ENCODE peak calls at places on chromosomes 3 and 15, in nine cellular contexts. One of them, this sample, is unnamed.

GRCh38 chr3:191795196-191795595 is 334.2 kb downstream of the PYDC2 start:
- DNase-seq in left ventricle myocardium inferior: no peak
- DNase-seq in Peyer's patch: no peak
- DNase-seq in fibroblast of lung: no peak
- DNase-seq in heart left ventricle: no peak
- DNase-seq in endothelial cell of umbilical vein: no peak
- DNase-seq in colonic mucosa: no peak
- DNase-seq in osteoblast: no peak
- DNase-seq in uterus: no peak
- DNase-seq in this sample: no peak

GRCh38 chr3:141367038-141367730 is 1.1 kb upstream of the ZBTB38 start:
- DNase-seq in uterus: peak; percentile 33
- DNase-seq in osteoblast: peak; percentile 73
- DNase-seq in fibroblast of lung: peak; percentile 99
- DNase-seq in left ventricle myocardium inferior: no peak
- DNase-seq in colonic mucosa: no peak
- DNase-seq in heart left ventricle: peak; percentile 29
- DNase-seq in endothelial cell of umbilical vein: peak; percentile 85
- DNase-seq in Peyer's patch: no peak
- DNase-seq in this sample: peak; percentile 68

GRCh38 chr3:174270841-174271240 is 588.3 kb upstream of the NAALADL2 start:
- DNase-seq in Peyer's patch: no peak
- DNase-seq in osteoblast: peak; percentile 21
- DNase-seq in colonic mucosa: no peak
- DNase-seq in uterus: no peak
- DNase-seq in left ventricle myocardium inferior: no peak
- DNase-seq in fibroblast of lung: peak; percentile 81
- DNase-seq in heart left ventricle: no peak
- DNase-seq in endothelial cell of umbilical vein: no peak
- DNase-seq in this sample: no peak

GRCh38 chr15:101489236-101489632 is 273 bp downstream of the PCSK6 start:
- DNase-seq in colonic mucosa: peak; percentile 61
- DNase-seq in heart left ventricle: no peak
- DNase-seq in fibroblast of lung: no peak
- DNase-seq in osteoblast: peak; percentile 94
- DNase-seq in left ventricle myocardium inferior: peak; percentile 60
- DNase-seq in endothelial cell of umbilical vein: no peak
- DNase-seq in uterus: no peak
- DNase-seq in Peyer's patch: peak; percentile 73
- DNase-seq in this sample: peak; percentile 69

GRCh38 chr3:37826933-37827332 is 34.7 kb upstream of the CTDSPL start:
- DNase-seq in left ventricle myocardium inferior: no peak
- DNase-seq in heart left ventricle: no peak
- DNase-seq in uterus: no peak
- DNase-seq in fibroblast of lung: no peak
- DNase-seq in colonic mucosa: no peak
- DNase-seq in osteoblast: no peak
- DNase-seq in Peyer's patch: no peak
- DNase-seq in endothelial cell of umbilical vein: no peak
- DNase-seq in this sample: no peak

GRCh38 chr3:119579366-119580147 is at the start of gene ADPRH:
- DNase-seq in osteoblast: peak; percentile 96
- DNase-seq in fibroblast of lung: peak; percentile 68
- DNase-seq in colonic mucosa: peak; percentile 83
- DNase-seq in uterus: peak; percentile 75
- DNase-seq in left ventricle myocardium inferior: peak; percentile 89
- DNase-seq in heart left ventricle: peak; percentile 86
- DNase-seq in endothelial cell of umbilical vein: peak; percentile 78
- DNase-seq in Peyer's patch: peak; percentile 85
- DNase-seq in this sample: peak; percentile 94

GRCh38 chr3:172461530-172462138 is 13.4 kb upstream of the GHSR start:
- DNase-seq in colonic mucosa: no peak
- DNase-seq in uterus: no peak
- DNase-seq in left ventricle myocardium inferior: no peak
- DNase-seq in heart left ventricle: no peak
- DNase-seq in Peyer's patch: no peak
- DNase-seq in endothelial cell of umbilical vein: no peak
- DNase-seq in fibroblast of lung: peak; percentile 33
- DNase-seq in osteoblast: peak; percentile 50
- DNase-seq in this sample: no peak

GRCh38 chr15:58755350-58755749 is 5.8 kb upstream of the ADAM10 start:
- DNase-seq in colonic mucosa: no peak
- DNase-seq in fibroblast of lung: no peak
- DNase-seq in heart left ventricle: no peak
- DNase-seq in left ventricle myocardium inferior: no peak
- DNase-seq in Peyer's patch: no peak
- DNase-seq in osteoblast: no peak
- DNase-seq in uterus: no peak
- DNase-seq in endothelial cell of umbilical vein: no peak
- DNase-seq in this sample: no peak

GRCh38 chr3:3772920-3773319 is 26.3 kb upstream of the LRRN1 start:
- DNase-seq in endothelial cell of umbilical vein: no peak
- DNase-seq in osteoblast: no peak
- DNase-seq in colonic mucosa: no peak
- DNase-seq in heart left ventricle: no peak
- DNase-seq in fibroblast of lung: no peak
- DNase-seq in left ventricle myocardium inferior: no peak
- DNase-seq in Peyer's patch: no peak
- DNase-seq in uterus: no peak
- DNase-seq in this sample: peak; percentile 46

GRCh38 chr15:84681822-84682221 is 23.8 kb upstream of the NMB start:
- DNase-seq in heart left ventricle: no peak
- DNase-seq in endothelial cell of umbilical vein: peak; percentile 18
- DNase-seq in osteoblast: no peak
- DNase-seq in colonic mucosa: no peak
- DNase-seq in uterus: no peak
- DNase-seq in Peyer's patch: no peak
- DNase-seq in fibroblast of lung: no peak
- DNase-seq in left ventricle myocardium inferior: no peak
- DNase-seq in this sample: no peak

GRCh38 chr3:132549890-132550578 is 47.0 kb upstream of the ACKR4 start:
- DNase-seq in Peyer's patch: no peak
- DNase-seq in osteoblast: peak; percentile 46
- DNase-seq in left ventricle myocardium inferior: no peak
- DNase-seq in colonic mucosa: no peak
- DNase-seq in uterus: no peak
- DNase-seq in endothelial cell of umbilical vein: peak; percentile 76
- DNase-seq in heart left ventricle: no peak
- DNase-seq in fibroblast of lung: peak; percentile 70
- DNase-seq in this sample: no peak

GRCh38 chr15:89201465-89202005 is 19.8 kb downstream of the RLBP1 start:
- DNase-seq in fibroblast of lung: no peak
- DNase-seq in Peyer's patch: no peak
- DNase-seq in colonic mucosa: no peak
- DNase-seq in osteoblast: no peak
- DNase-seq in uterus: no peak
- DNase-seq in endothelial cell of umbilical vein: no peak
- DNase-seq in left ventricle myocardium inferior: no peak
- DNase-seq in heart left ventricle: no peak
- DNase-seq in this sample: no peak

GRCh38 chr3:41701196-41701698 is 260.7 kb downstream of the ULK4 start:
- DNase-seq in endothelial cell of umbilical vein: peak; percentile 36
- DNase-seq in uterus: no peak
- DNase-seq in osteoblast: no peak
- DNase-seq in left ventricle myocardium inferior: no peak
- DNase-seq in fibroblast of lung: no peak
- DNase-seq in colonic mucosa: no peak
- DNase-seq in Peyer's patch: no peak
- DNase-seq in heart left ventricle: no peak
- DNase-seq in this sample: no peak

GRCh38 chr3:174505266-174505665 is 353.9 kb upstream of the NAALADL2 start:
- DNase-seq in uterus: no peak
- DNase-seq in left ventricle myocardium inferior: no peak
- DNase-seq in fibroblast of lung: no peak
- DNase-seq in endothelial cell of umbilical vein: no peak
- DNase-seq in colonic mucosa: no peak
- DNase-seq in osteoblast: no peak
- DNase-seq in heart left ventricle: no peak
- DNase-seq in Peyer's patch: no peak
- DNase-seq in this sample: no peak

GRCh38 chr15:33278816-33279612 is 31.8 kb upstream of the RYR3 start:
- DNase-seq in heart left ventricle: no peak
- DNase-seq in uterus: no peak
- DNase-seq in left ventricle myocardium inferior: no peak
- DNase-seq in Peyer's patch: no peak
- DNase-seq in fibroblast of lung: peak; percentile 88
- DNase-seq in endothelial cell of umbilical vein: peak; percentile 76
- DNase-seq in osteoblast: peak; percentile 85
- DNase-seq in colonic mucosa: no peak
- DNase-seq in this sample: no peak

DNA sequence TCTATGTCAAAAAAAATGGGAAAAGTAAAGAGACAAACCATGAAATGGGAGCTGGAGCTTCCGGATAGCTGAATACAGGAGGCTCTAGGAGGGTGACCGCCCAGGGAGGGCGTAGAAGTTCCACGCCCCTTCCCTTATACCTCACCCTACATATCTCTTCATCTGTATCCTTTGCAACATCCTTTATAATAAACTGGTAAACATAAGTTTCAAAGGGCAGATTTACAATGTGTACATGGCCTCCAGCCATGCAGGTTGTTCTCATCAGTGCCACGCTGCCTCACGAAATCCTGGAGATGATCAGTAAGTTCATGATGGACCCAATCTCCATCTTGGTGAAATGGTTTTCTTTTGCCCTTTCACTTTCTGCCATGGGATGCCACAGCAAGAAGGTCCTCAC is 121.8 kb downstream of the OSBPL10 start:
- DNase-seq in osteoblast: no peak
- DNase-seq in endothelial cell of umbilical vein: no peak
- DNase-seq in colonic mucosa: no peak
- DNase-seq in Peyer's patch: no peak
- DNase-seq in heart left ventricle: no peak
- DNase-seq in uterus: no peak
- DNase-seq in left ventricle myocardium inferior: no peak
- DNase-seq in fibroblast of lung: no peak
- DNase-seq in this sample: no peak
- TF ChIP-seq CTCF in osteoblast: no peak
- TF ChIP-seq CTCF in endothelial cell of umbilical vein: no peak
- TF ChIP-seq CTCF in colonic mucosa: no peak
- TF ChIP-seq CTCF in Peyer's patch: no peak
- TF ChIP-seq CTCF in heart left ventricle: no peak
- TF ChIP-seq CTCF in uterus: no peak
- TF ChIP-seq CTCF in left ventricle myocardium inferior: no peak
- TF ChIP-seq CTCF in fibroblast of lung: no peak
- TF ChIP-seq CTCF in this sample: no peak

GRCh38 chr15:77483426-77483825 is 62.7 kb downstream of the HMG20A start:
- DNase-seq in fibroblast of lung: no peak
- DNase-seq in heart left ventricle: no peak
- DNase-seq in uterus: no peak
- DNase-seq in endothelial cell of umbilical vein: no peak
- DNase-seq in osteoblast: no peak
- DNase-seq in Peyer's patch: no peak
- DNase-seq in colonic mucosa: no peak
- DNase-seq in left ventricle myocardium inferior: no peak
- DNase-seq in this sample: no peak

GRCh38 chr15:77482570-77482969 is 61.9 kb downstream of the HMG20A start:
- DNase-seq in colonic mucosa: no peak
- DNase-seq in osteoblast: no peak
- DNase-seq in left ventricle myocardium inferior: no peak
- DNase-seq in uterus: no peak
- DNase-seq in heart left ventricle: no peak
- DNase-seq in fibroblast of lung: peak; percentile 78
- DNase-seq in endothelial cell of umbilical vein: peak; percentile 87
- DNase-seq in Peyer's patch: no peak
- DNase-seq in this sample: no peak

GRCh38 chr15:77480859-77481258 is 60.2 kb downstream of the HMG20A start:
- DNase-seq in colonic mucosa: no peak
- DNase-seq in endothelial cell of umbilical vein: no peak
- DNase-seq in fibroblast of lung: no peak
- DNase-seq in heart left ventricle: no peak
- DNase-seq in osteoblast: no peak
- DNase-seq in left ventricle myocardium inferior: no peak
- DNase-seq in uterus: no peak
- DNase-seq in Peyer's patch: no peak
- DNase-seq in this sample: no peak

GRCh38 chr15:77479015-77479414 is 58.3 kb downstream of the HMG20A start:
- DNase-seq in osteoblast: no peak
- DNase-seq in left ventricle myocardium inferior: no peak
- DNase-seq in heart left ventricle: no peak
- DNase-seq in fibroblast of lung: no peak
- DNase-seq in Peyer's patch: no peak
- DNase-seq in endothelial cell of umbilical vein: no peak
- DNase-seq in uterus: no peak
- DNase-seq in colonic mucosa: no peak
- DNase-seq in this sample: no peak

DNA sequence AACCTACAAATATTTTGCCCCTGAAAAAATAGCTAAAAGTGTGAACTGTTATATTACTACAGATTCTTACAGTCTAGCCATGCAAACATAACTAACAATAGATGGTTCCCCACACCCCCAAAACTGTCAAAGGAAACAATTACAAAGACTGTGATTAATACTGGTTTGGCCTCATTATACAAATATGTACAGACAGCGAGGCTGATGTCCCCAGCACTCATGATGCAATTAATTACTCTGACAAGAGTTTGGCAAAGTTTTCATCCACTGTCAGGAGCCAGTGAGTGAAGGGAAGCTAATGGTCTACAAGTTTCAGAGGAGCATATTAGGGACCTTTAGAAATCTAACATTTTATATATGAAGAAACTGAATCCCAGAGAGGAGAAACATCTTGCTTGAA is 61.0 kb downstream of the HMG20A start:
- DNase-seq in left ventricle myocardium inferior: no peak
- DNase-seq in colonic mucosa: no peak
- DNase-seq in Peyer's patch: no peak
- DNase-seq in uterus: no peak
- DNase-seq in endothelial cell of umbilical vein: peak; percentile 93
- DNase-seq in fibroblast of lung: peak; percentile 63
- DNase-seq in osteoblast: no peak
- DNase-seq in heart left ventricle: no peak
- DNase-seq in this sample: no peak
- H3K36me3 ChIP-seq in left ventricle myocardium inferior: peaks cover 46% of the 10 kb centered on the region
- H3K36me3 ChIP-seq in colonic mucosa: peaks cover 3% of the 10 kb centered on the region
- H3K36me3 ChIP-seq in Peyer's patch: no peaks in the 10 kb centered on the region
- H3K36me3 ChIP-seq in uterus: no peaks in the 10 kb centered on the region
- H3K36me3 ChIP-seq in endothelial cell of umbilical vein: peaks cover 6% of the 10 kb centered on the region
- H3K36me3 ChIP-seq in fibroblast of lung: no peaks in the 10 kb centered on the region
- H3K36me3 ChIP-seq in osteoblast: peaks cover 21% of the 10 kb centered on the region
- H3K36me3 ChIP-seq in heart left ventricle: peaks cover 84% of the 10 kb centered on the region
- H3K36me3 ChIP-seq in this sample: peaks cover 7% of the 10 kb centered on the region

DNA sequence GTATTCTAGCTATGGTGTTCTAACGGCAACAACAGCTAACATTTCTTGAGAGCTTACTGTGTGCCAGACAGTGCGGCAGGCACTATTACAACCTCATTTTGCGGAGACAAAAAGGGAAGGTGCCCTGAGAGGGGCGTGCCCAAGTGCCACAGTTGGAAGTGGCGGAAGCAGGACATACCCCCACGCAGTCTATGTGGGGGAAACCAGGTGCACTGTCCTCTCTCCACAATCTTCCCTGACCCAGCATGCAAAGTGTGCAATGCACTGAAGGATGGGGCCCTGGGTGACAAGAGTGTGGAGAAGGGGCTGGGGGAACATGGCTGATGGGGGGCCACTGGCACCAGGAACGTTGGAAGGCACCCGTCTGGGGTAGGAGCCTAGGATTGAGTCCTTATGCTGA is 8.6 kb downstream of the ANP32A start:
- DNase-seq in osteoblast: no peak
- DNase-seq in endothelial cell of umbilical vein: no peak
- DNase-seq in Peyer's patch: peak; percentile 22
- DNase-seq in colonic mucosa: no peak
- DNase-seq in uterus: no peak
- DNase-seq in fibroblast of lung: no peak
- DNase-seq in heart left ventricle: no peak
- DNase-seq in left ventricle myocardium inferior: no peak
- DNase-seq in this sample: no peak
- H3K27ac ChIP-seq in osteoblast: no peak overlapping the region
- H3K27ac ChIP-seq in endothelial cell of umbilical vein: no peak overlapping the region
- H3K27ac ChIP-seq in Peyer's patch: no peak overlapping the region
- H3K27ac ChIP-seq in colonic mucosa: no peak overlapping the region
- H3K27ac ChIP-seq in uterus: no peak overlapping the region
- H3K27ac ChIP-seq in fibroblast of lung: no peak overlapping the region
- H3K27ac ChIP-seq in heart left ventricle: no peak overlapping the region
- H3K27ac ChIP-seq in left ventricle myocardium inferior: peak overlapping the region; percentile 97
- H3K27ac ChIP-seq in this sample: no peak overlapping the region

GRCh38 chr3:150303776-150304175 is 104.3 kb upstream of the TSC22D2 start:
- DNase-seq in uterus: no peak
- DNase-seq in Peyer's patch: no peak
- DNase-seq in osteoblast: no peak
- DNase-seq in colonic mucosa: no peak
- DNase-seq in endothelial cell of umbilical vein: no peak
- DNase-seq in fibroblast of lung: no peak
- DNase-seq in left ventricle myocardium inferior: no peak
- DNase-seq in heart left ventricle: no peak
- DNase-seq in this sample: no peak
- TF ChIP-seq CTCF in uterus: no peak
- TF ChIP-seq CTCF in Peyer's patch: no peak
- TF ChIP-seq CTCF in osteoblast: peak; percentile 43
- TF ChIP-seq CTCF in colonic mucosa: no peak
- TF ChIP-seq CTCF in endothelial cell of umbilical vein: peak; percentile 18
- TF ChIP-seq CTCF in fibroblast of lung: peak; percentile 9
- TF ChIP-seq CTCF in left ventricle myocardium inferior: peak; percentile 32
- TF ChIP-seq CTCF in heart left ventricle: no peak
- TF ChIP-seq CTCF in this sample: no peak

This sample was measured in psoas muscle.